ENCODE peak calls at places on chromosomes 2 and 18, in eight cellular contexts. H is astrocyte, E is brain microvascular endothelial cell, J is BJ, K is PC-9, L is fibroblast of pulmonary artery, Q is fibroblast of the aortic adventitia, G is choroid plexus epithelial cell. C is an unnamed sample.

GRCh38 chr2:182379235-182379634 is 47.6 kb downstream of the PDE1A start:
- DNase-seq in G (peak; percentile 90), K (no peak), L (peak; percentile 84), Q (peak; percentile 86), H (peak; percentile 58), J (no peak), E (no peak), C (no peak)

GRCh38 chr2:157952548-157952947 is 76.4 kb upstream of the ACVR1 start:
- DNase-seq in G (no peak), L (no peak), E (no peak), J (no peak), Q (no peak), K (no peak), H (no peak), C (no peak)

GRCh38 chr2:98263362-98263761 is 82.9 kb upstream of the CNGA3 start:
- DNase-seq in H (no peak), L (no peak), J (no peak), Q (no peak), G (no peak), E (no peak), K (no peak), C (no peak)

GRCh38 chr2:147100406-147101035 is 744.3 kb upstream of the ACVR2A start:
- DNase-seq in K (peak; percentile 20), E (no peak), G (peak; percentile 17), L (peak; percentile 14), H (peak; percentile 89), J (no peak), Q (peak; percentile 95), C (peak; percentile 62)

GRCh38 chr2:241070811-241071676 is 31.0 kb downstream of the MTERF4 start:
- DNase-seq in J (no peak), L (no peak), G (no peak), E (no peak), K (no peak), Q (no peak), H (no peak), C (no peak)

GRCh38 chr2:136376211-136376610 is 258.3 kb upstream of the CXCR4 start:
- DNase-seq in G (no peak), J (no peak), E (no peak), K (no peak), H (no peak), L (no peak), Q (no peak), C (no peak)

GRCh38 chr2:150517951-150518680 is 30.6 kb upstream of the RND3 start:
- DNase-seq in J (no peak), K (no peak), Q (peak; percentile 67), L (peak; percentile 75), H (peak; percentile 63), G (peak; percentile 89), E (peak; percentile 62), C (no peak)

GRCh38 chr2:212871597-212871996 is 279.8 kb downstream of the IKZF2 start:
- DNase-seq in E (no peak), J (no peak), G (no peak), H (no peak), Q (no peak), L (no peak), K (no peak), C (no peak)

GRCh38 chr18:51110073-51110797 is 80.2 kb downstream of the SMAD4 start:
- DNase-seq in G (peak; percentile 45), Q (peak; percentile 30), E (peak; percentile 33), H (no peak), L (peak; percentile 43), J (no peak), K (peak; percentile 46), C (peak; percentile 50)

GRCh38 chr2:160940699-160941098 is 219.5 kb upstream of the TANK start:
- DNase-seq in G (peak; percentile 79), E (no peak), J (no peak), K (no peak), H (no peak), Q (peak; percentile 73), L (peak; percentile 60), C (peak; percentile 82)

GRCh38 chr18:24875286-24875685 is 414.8 kb downstream of the HRH4 start:
- DNase-seq in K (no peak), Q (no peak), L (no peak), G (no peak), H (no peak), J (no peak), E (no peak), C (no peak)

GRCh38 chr2:239826376-239826775 is 198.8 kb downstream of the NDUFA10 start:
- DNase-seq in J (no peak), E (no peak), Q (no peak), L (no peak), K (no peak), H (no peak), G (no peak), C (no peak)

GRCh38 chr2:236826727-236827126 is 257.1 kb downstream of the ACKR3 start:
- DNase-seq in K (no peak), E (no peak), G (no peak), Q (no peak), H (no peak), J (no peak), L (no peak), C (no peak)

GRCh38 chr18:55322176-55322735 is 265.7 kb downstream of the TCF4 start:
- DNase-seq in H (peak; percentile 93), G (peak; percentile 97), J (peak; percentile 74), E (peak; percentile 90), L (peak; percentile 97), K (no peak), Q (peak; percentile 96), C (peak; percentile 82)

GRCh38 chr18:55324166-55324565 is 263.8 kb downstream of the TCF4 start:
- DNase-seq in Q (no peak), J (no peak), K (no peak), H (no peak), E (no peak), G (no peak), L (no peak), C (no peak)

GRCh38 chr18:55320399-55321255 is 267.4 kb downstream of the TCF4 start:
- DNase-seq in H (peak; percentile 51), E (no peak), Q (peak; percentile 33), J (no peak), G (peak; percentile 39), K (no peak), L (no peak), C (no peak)

GRCh38 chr18:55321268-55322175 is 266.5 kb downstream of the TCF4 start:
- DNase-seq in L (peak; percentile 95), Q (peak; percentile 93), E (peak; percentile 91), G (peak; percentile 97), H (peak; percentile 87), J (no peak), K (no peak), C (peak; percentile 87)

DNA sequence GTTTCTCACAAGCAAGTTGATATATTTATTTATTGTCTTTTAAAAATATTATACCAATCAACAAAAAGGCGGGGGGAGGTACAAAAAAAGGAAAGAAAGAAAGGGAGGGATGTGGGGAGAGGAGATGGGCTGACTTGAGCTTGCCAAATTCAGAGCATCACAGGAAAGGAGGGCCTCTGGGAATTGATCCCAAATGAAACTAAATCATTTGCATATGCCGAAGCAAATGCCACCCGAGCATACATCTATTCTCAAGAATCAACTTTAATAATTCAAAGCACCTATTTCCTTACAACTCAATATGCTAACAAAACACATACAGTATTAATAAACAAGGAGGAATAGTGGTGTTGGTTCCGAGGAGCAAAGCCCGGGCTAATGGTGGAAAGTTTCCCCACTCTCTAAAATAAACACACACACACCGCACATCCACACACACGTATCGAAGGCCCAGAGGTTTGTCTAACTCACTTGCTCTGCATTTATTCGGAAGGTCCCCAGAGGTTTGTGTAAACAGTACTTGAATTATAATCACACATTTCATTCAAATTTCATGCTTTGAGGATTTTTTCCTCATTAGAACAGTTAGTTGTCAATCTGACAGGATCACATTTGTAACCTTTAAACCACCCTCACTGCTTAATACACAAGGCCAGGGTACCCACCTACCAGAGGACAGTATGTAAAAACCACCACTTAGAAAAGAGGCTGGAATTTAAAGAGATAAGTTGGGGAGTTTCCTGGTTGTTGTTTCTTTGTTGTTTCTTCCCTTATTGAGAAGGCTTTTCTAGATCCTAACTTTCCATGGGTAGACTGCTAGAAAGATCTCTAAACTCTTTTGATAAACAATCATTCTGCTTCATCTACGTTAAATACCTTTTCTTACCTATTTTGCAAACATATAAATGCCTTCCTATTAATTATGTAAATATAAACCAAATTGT is 264.7 kb downstream of the TCF4 start:
- DNase-seq in J (no peak), H (no peak), K (no peak), G (peak; percentile 46), E (no peak), L (peak; percentile 53), Q (peak; percentile 59), C (no peak)
- H3K4me3 ChIP-seq in J (peak overlapping the region; percentile 61), H (peak overlapping the region; percentile 77), K (no peak overlapping the region), G (peak overlapping the region; percentile 35), E (no peak overlapping the region), L (peak overlapping the region; percentile 68), Q (peak overlapping the region; percentile 71), C (no peak overlapping the region)

DNA sequence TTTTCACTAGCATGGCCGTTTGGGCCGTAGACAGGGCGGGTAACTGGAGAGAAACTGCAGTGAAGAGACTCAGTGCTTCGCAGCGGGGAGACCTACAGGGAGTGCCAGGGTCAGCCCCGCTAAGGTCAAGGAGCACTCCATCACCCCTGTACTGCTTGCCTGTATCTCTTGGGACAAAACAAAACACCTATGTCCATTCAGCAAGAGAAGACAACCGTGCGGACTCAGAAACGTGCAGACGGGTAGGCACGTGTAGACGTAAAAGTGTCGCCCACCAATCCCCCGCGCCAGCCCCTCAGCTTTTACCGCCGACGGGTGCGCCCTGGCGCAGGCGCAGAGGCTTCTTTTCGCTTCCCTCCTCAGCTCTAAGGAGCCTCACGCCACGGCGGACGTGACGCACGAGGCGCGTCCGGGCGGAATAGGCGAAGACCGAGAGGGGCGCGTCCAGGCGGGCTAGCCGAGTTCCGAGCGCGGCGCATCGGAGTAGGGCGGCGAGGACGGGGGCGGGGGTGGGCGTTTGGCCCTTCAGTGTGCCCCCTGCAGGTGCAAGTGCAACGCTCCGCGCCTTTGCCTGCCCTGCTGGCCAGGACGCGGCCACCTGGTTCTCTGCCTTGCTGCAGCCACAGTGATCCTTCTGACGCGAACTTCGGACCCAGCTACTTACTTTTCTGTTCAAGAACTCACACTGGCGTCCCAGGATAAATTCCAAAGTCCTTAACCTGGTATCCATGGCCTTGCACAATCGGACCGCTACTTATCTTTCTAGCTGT is 3.3 kb upstream of the SOS1 start:
- DNase-seq in G (peak; percentile 96), L (peak; percentile 95), Q (peak; percentile 93), H (peak; percentile 90), K (peak; percentile 94), J (peak; percentile 63), E (peak; percentile 90), C (peak; percentile 96)
- TF ChIP-seq CTCF in G (peak; percentile 43), L (peak; percentile 40), Q (peak; percentile 61), H (peak; percentile 13), K (peak; percentile 63), J (peak; percentile 69), E (peak; percentile 54), C (peak; percentile 39)

GRCh38 chr2:215658635-215659305 is 222.9 kb upstream of the FN1 start:
- DNase-seq in H (no peak), E (no peak), G (peak; percentile 72), J (no peak), K (no peak), L (peak; percentile 44), Q (peak; percentile 39), C (no peak)
- H3K4me3 ChIP-seq in H (no peak overlapping the region), E (no peak overlapping the region), G (no peak overlapping the region), J (no peak overlapping the region), K (no peak overlapping the region), L (no peak overlapping the region), Q (no peak overlapping the region), C (no peak overlapping the region)

DNA sequence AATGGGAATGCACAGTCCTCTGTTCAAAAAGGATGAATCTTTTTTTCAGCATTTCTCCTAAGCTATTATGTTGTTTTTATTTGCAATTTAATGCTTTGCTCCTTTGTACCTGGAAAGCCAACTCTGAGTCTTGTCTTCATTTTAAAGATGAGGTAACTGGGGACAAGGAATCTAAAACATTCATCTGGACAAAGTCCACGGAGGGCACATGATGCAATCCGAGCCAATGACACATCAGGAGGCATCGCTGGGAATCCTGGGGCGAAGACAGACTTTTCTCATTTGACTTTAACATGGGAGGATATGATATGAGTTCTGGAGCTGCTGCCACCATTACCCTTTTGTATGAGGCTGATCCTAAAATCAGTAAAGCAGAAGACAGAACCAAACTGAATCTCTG is 116.5 kb upstream of the REG3G start:
- DNase-seq in E (no peak), J (no peak), G (no peak), H (no peak), L (no peak), K (no peak), Q (no peak), C (no peak)
- TF ChIP-seq CTCF in E (no peak), J (no peak), G (no peak), H (no peak), L (no peak), K (no peak), Q (no peak), C (no peak)

C was measured in epithelial cell of esophagus.